ENCODE peak calls at places on chromosomes 1 and 21, in five cellular contexts. P is IMR-90, W is H9, L is mesendoderm, C is trophoblast cell. D is an unnamed sample.
A peak's percentile ranks its signal among the peaks of the same experiment; 100 is the strongest.

GRCh38 chr21:41426656-41427311 is 745 bp downstream of the MX1 start:
- DNase-seq in P (no peak), W (peak; percentile 33), L (no peak), C (peak; percentile 4), D (no peak)

GRCh38 chr1:159012495-159012894 is 2.8 kb downstream of the IFI16 start:
- DNase-seq in P (peak; percentile 24), W (no peak), L (no peak), C (peak; percentile 2), D (no peak)

GRCh38 chr1:94022471-94023189 is 98.3 kb downstream of the ABCA4 start:
- DNase-seq in P (peak; percentile 96), W (no peak), L (no peak), C (no peak), D (no peak)

GRCh38 chr1:239586128-239586527 is 199.8 kb downstream of the CHRM3 start:
- DNase-seq in P (no peak), W (no peak), L (no peak), C (no peak), D (no peak)

GRCh38 chr1:3907621-3908165 is 7.6 kb upstream of the C1orf174 start:
- DNase-seq in P (no peak), W (no peak), L (no peak), C (no peak), D (no peak)

GRCh38 chr21:31335957-31336738 is 7.9 kb downstream of the TIAM1 start:
- DNase-seq in P (peak; percentile 95), W (no peak), L (no peak), C (peak; percentile 99), D (no peak)

GRCh38 chr1:55244476-55245109 is 29.4 kb upstream of the USP24 start:
- DNase-seq in P (peak; percentile 43), W (no peak), L (no peak), C (peak; percentile 54), D (no peak)

GRCh38 chr1:29380532-29380931 is 144.2 kb downstream of the PTPRU start:
- DNase-seq in P (peak; percentile 24), W (no peak), L (no peak), C (no peak), D (no peak)

GRCh38 chr1:226939439-226940028 is 560 bp upstream of the COQ8A start:
- DNase-seq in P (no peak), W (no peak), L (no peak), C (peak; percentile 84), D (no peak)

GRCh38 chr1:17558954-17559617 is 19.6 kb downstream of the ARHGEF10L start:
- DNase-seq in P (no peak), W (no peak), L (no peak), C (no peak), D (no peak)

DNA sequence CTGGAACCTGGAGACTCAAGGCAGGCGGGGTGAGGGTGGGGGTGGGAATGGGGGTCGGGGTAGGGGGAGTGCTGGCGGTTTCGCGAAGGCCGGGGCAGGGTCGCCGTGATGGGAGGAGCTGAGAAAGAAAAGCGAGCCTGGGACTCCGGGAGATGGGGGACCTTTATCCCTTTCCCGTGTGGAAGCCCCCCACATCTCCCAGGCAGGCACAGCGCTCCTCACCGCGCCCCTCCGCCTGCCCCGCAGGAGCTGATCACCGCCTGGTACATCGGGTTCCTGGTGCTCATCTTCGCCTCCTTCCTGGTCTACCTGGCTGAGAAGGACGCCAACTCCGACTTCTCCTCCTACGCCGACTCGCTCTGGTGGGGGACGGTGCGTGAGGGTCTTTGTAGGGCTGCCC is 35.5 kb downstream of the KCNQ4 start:
- DNase-seq in P (no peak), W (no peak), L (no peak), C (no peak), D (no peak)
- H2BK5ac ChIP-seq in P (no peak overlapping the region), W (no peak overlapping the region), L (no peak overlapping the region), C (no peak overlapping the region), D (peak overlapping the region; percentile 68)

GRCh38 chr1:204337583-204337982 is 22.1 kb downstream of the PLEKHA6 start:
- DNase-seq in P (no peak), W (no peak), L (no peak), C (no peak), D (no peak)

GRCh38 chr1:204338359-204338758 is 21.4 kb downstream of the PLEKHA6 start:
- DNase-seq in P (no peak), W (no peak), L (no peak), C (no peak), D (no peak)

GRCh38 chr1:204337047-204337446 is 22.7 kb downstream of the PLEKHA6 start:
- DNase-seq in P (no peak), W (no peak), L (no peak), C (no peak), D (no peak)

GRCh38 chr1:204340137-204340536 is 19.6 kb downstream of the PLEKHA6 start:
- DNase-seq in P (no peak), W (no peak), L (no peak), C (no peak), D (no peak)

GRCh38 chr1:204338997-204339396 is 20.7 kb downstream of the PLEKHA6 start:
- DNase-seq in P (no peak), W (no peak), L (no peak), C (no peak), D (no peak)
- H2BK5ac ChIP-seq in P (no peak overlapping the region), W (no peak overlapping the region), L (no peak overlapping the region), C (no peak overlapping the region), D (no peak overlapping the region)

GRCh38 chr1:205296154-205296553 is 25.4 kb downstream of the NUAK2 start:
- DNase-seq in P (no peak), W (no peak), L (no peak), C (no peak), D (no peak)
- H2BK5ac ChIP-seq in P (peak overlapping the region; percentile 97), W (no peak overlapping the region), L (peak overlapping the region; percentile 22), C (peak overlapping the region; percentile 94), D (no peak overlapping the region)

GRCh38 chr1:224541901-224542610 is 74.1 kb upstream of the CNIH3 start:
- DNase-seq in P (no peak), W (no peak), L (no peak), C (peak; percentile 46), D (no peak)
- H2BK5ac ChIP-seq in P (peak overlapping the region; percentile 96), W (no peak overlapping the region), L (no peak overlapping the region), C (no peak overlapping the region), D (no peak overlapping the region)

GRCh38 chr21:36429672-36430546 is 44.7 kb downstream of the CHAF1B start:
- DNase-seq in P (peak; percentile 100), W (peak; percentile 75), L (peak; percentile 95), C (peak; percentile 99), D (peak; percentile 56)
- H2BK5ac ChIP-seq in P (peak overlapping the region; percentile 89), W (no peak overlapping the region), L (no peak overlapping the region), C (peak overlapping the region; percentile 77), D (no peak overlapping the region)

GRCh38 chr1:58816747-58817221 is 32.9 kb upstream of the JUN start:
- DNase-seq in P (peak; percentile 8), W (no peak), L (no peak), C (no peak), D (no peak)

GRCh38 chr1:58821309-58821708 is 37.5 kb upstream of the JUN start:
- DNase-seq in P (no peak), W (no peak), L (no peak), C (peak; percentile 79), D (no peak)

GRCh38 chr1:58819719-58820118 is 35.9 kb upstream of the JUN start:
- DNase-seq in P (peak; percentile 57), W (no peak), L (no peak), C (no peak), D (no peak)

GRCh38 chr1:58818075-58818474 is 34.2 kb upstream of the JUN start:
- DNase-seq in P (peak; percentile 97), W (no peak), L (no peak), C (no peak), D (no peak)

DNA sequence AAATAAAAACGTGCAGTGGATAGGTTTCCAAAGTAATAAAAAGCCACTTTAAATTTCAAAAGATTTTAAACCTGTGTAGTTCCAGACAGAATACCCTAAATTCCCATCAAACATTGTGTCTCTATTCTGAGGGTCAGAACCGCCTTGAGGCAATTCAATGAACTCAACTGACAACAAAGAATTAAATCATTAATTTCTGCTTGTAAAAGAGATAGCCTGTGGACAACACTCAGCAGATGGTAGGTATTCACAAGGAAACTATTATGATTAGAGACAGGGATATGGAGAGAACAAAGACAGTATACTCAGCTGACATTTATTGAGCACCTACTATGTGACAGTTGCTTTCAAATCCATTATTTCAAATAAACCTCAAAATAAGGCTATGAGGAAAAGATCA is 35.1 kb upstream of the JUN start:
- DNase-seq in P (no peak), W (no peak), L (no peak), C (no peak), D (no peak)
- H2BK5ac ChIP-seq in P (peak overlapping the region; percentile 8), W (no peak overlapping the region), L (no peak overlapping the region), C (no peak overlapping the region), D (no peak overlapping the region)

DNA sequence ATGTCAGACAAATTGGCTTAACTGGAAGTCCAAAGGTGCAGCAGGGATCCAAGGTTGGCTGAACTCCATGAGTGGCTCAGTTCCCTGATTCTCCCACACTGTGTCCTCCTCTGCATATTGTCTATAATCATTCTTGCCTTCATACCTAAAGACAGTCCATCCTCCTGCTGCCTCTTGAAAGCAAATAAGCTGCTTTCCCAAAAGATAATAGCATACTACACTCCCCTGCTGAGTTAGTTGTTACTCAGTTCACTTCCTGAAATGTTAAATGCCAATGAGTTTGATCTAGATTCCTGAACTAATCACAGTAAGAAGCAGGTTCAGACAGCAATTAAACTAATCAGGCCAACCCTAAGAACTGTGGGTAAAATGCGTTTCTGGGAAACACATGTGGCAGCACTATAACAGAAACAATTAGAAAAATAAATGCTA is 51.0 kb upstream of the BOLA1 start:
- DNase-seq in P (no peak), W (no peak), L (peak; percentile 23), C (no peak), D (no peak)
- H2BK5ac ChIP-seq in P (no peak overlapping the region), W (no peak overlapping the region), L (no peak overlapping the region), C (no peak overlapping the region), D (no peak overlapping the region)

DNA sequence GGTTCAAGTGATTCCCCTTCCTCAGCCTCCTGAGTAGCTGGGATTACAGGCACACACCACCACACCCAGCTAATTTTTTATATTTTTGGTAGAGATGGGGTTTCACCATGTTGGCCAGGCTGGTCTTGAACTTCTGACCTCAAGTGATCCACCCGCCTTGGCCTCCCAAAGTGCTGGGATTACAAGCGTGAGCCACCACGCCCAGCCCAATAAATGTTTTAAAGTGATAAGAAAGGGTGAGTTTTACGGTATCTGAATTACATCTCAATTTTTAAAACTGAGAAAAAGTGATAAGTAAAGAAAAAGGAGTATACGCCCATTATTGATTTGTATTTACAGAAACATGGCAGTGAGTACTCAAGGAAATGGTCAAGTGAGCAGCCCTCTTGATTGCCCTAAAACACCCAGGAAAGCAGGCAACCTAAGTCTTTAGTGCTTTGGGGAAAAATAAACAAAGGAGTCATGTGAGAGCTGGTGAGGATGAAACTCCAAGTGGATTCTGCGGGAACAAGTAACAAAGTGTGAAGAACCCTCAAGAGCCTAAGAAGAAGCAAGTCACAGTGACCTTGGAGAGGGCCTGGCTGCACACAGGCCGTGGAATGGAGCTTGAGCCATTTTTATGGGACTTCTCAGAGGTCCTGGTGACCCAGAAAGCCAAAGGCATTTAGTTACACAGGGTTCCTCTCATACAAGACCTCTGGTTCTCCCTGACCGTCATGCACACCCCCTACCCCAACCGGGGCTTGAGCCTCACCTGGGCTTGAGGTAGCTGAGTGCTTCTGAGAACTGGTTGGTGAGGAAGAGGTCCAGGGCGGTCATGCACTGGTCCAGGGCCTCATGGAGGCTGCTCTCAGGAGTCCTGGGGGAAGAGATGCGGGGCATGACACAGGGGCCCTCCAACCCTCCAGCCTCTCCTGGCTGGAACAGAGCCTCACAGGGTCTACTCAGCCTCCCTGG is 9.1 kb downstream of the TTC39A start:
- DNase-seq in P (no peak), W (no peak), L (no peak), C (no peak), D (no peak)
- H2BK5ac ChIP-seq in P (no peak overlapping the region), W (no peak overlapping the region), L (no peak overlapping the region), C (no peak overlapping the region), D (no peak overlapping the region)